ENCODE peak calls at places on chromosomes 7 and 10, in six cellular contexts. X, M, F, Q, N and J are unnamed samples.

GRCh38 chr10:27192284-27192683 is 37.1 kb downstream of the MASTL start:
- DNase-seq in X (no peak), M (no peak), F (peak), Q (no peak), N (peak), J (no peak)

GRCh38 chr10:103820101-103821062 is 35.0 kb downstream of the SH3PXD2A start:
- DNase-seq in X (peak), M (no peak), F (no peak), Q (no peak), N (peak), J (no peak)

GRCh38 chr7:157863176-157863575 is 526.4 kb downstream of the DNAJB6 start:
- DNase-seq in X (no peak), M (no peak), F (no peak), Q (no peak), N (no peak), J (no peak)

GRCh38 chr10:35700490-35700887 is 58.4 kb upstream of the FZD8 start:
- DNase-seq in X (no peak), M (no peak), F (no peak), Q (peak), N (no peak), J (no peak)

GRCh38 chr7:9937944-9938631 is 1035.6 kb upstream of the PHF14 start:
- DNase-seq in X (no peak), M (no peak), F (no peak), Q (no peak), N (peak), J (no peak)

GRCh38 chr10:92965314-92965713 is 95.3 kb upstream of the CYP26C1 start:
- DNase-seq in X (no peak), M (no peak), F (no peak), Q (no peak), N (peak), J (no peak)

GRCh38 chr10:636769-637168 is 52.7 kb downstream of the DIP2C start:
- DNase-seq in X (no peak), M (no peak), F (no peak), Q (no peak), N (no peak), J (peak)

GRCh38 chr10:84296071-84296981 is 32.1 kb upstream of the CCSER2 start:
- DNase-seq in X (no peak), M (no peak), F (peak), Q (peak), N (peak), J (no peak)

GRCh38 chr10:79321951-79322350 is 25.3 kb upstream of the PPIF start:
- DNase-seq in X (no peak), M (no peak), F (no peak), Q (no peak), N (no peak), J (no peak)

GRCh38 chr7:47509571-47509970 is 72.3 kb downstream of the TNS3 start:
- DNase-seq in X (no peak), M (no peak), F (no peak), Q (no peak), N (no peak), J (no peak)

GRCh38 chr7:80428161-80429054 is 83.5 kb downstream of the GNAT3 start:
- DNase-seq in X (peak), M (no peak), F (no peak), Q (peak), N (peak), J (no peak)

GRCh38 chr7:288671-289101 is 1.3 kb upstream of the FOXL3 start:
- DNase-seq in X (no peak), M (no peak), F (no peak), Q (no peak), N (no peak), J (peak)

GRCh38 chr10:97640868-97641811 is 669 bp downstream of the PI4K2A start:
- DNase-seq in X (peak), M (peak), F (peak), Q (peak), N (peak), J (peak)

GRCh38 chr10:73734028-73734720 is 10.0 kb upstream of the SEC24C start:
- DNase-seq in X (no peak), M (no peak), F (no peak), Q (peak), N (no peak), J (no peak)

GRCh38 chr7:155181768-155182167 is 111.6 kb downstream of the HTR5A start:
- DNase-seq in X (no peak), M (no peak), F (no peak), Q (peak), N (no peak), J (no peak)

GRCh38 chr7:20183086-20183485 is 34.1 kb downstream of the MACC1 start:
- DNase-seq in X (no peak), M (no peak), F (no peak), Q (no peak), N (no peak), J (no peak)

GRCh38 chr7:25408861-25409260 is 180.6 kb upstream of the NPVF start:
- DNase-seq in X (no peak), M (no peak), F (no peak), Q (no peak), N (no peak), J (no peak)

GRCh38 chr7:29375641-29376562 is 181.3 kb downstream of the CHN2 start:
- DNase-seq in X (peak), M (no peak), F (no peak), Q (peak), N (no peak), J (no peak)

GRCh38 chr7:26419198-26419597 is 127.5 kb downstream of the SNX10 start:
- DNase-seq in X (no peak), M (no peak), F (no peak), Q (no peak), N (no peak), J (no peak)

GRCh38 chr7:12570529-12571461 is at the start of gene SCIN:
- DNase-seq in X (peak), M (no peak), F (no peak), Q (peak), N (peak), J (peak)

GRCh38 chr7:36227223-36227622 is 74.2 kb downstream of the EEPD1 start:
- DNase-seq in X (peak), M (no peak), F (no peak), Q (no peak), N (peak), J (no peak)

GRCh38 chr10:102783541-102783930 is 39.8 kb downstream of the WBP1L start:
- DNase-seq in X (no peak), M (no peak), F (no peak), Q (no peak), N (peak), J (no peak)
- TF ChIP-seq CTCF in X (no peak), M (no peak), F (no peak), Q (no peak), N (no peak), J (no peak)

GRCh38 chr7:42986781-42987248 is 54.6 kb downstream of the MRPL32 start:
- DNase-seq in X (no peak), M (no peak), F (no peak), Q (no peak), N (no peak), J (no peak)
- TF ChIP-seq CTCF in X (no peak), M (no peak), F (no peak), Q (no peak), N (no peak), J (no peak)

GRCh38 chr10:110597476-110597875 is 30.0 kb downstream of the SMC3 start:
- DNase-seq in X (no peak), M (no peak), F (no peak), Q (no peak), N (no peak), J (no peak)

GRCh38 chr10:110600487-110601101 is 33.1 kb downstream of the SMC3 start:
- DNase-seq in X (no peak), M (peak), F (peak), Q (peak), N (peak), J (no peak)
- TF ChIP-seq CTCF in X (peak), M (peak), F (peak), Q (peak), N (peak), J (peak)

GRCh38 chr10:101007915-101008822 is 8.6 kb downstream of the LZTS2 start:
- DNase-seq in X (no peak), M (no peak), F (no peak), Q (no peak), N (no peak), J (no peak)

GRCh38 chr10:101007099-101007711 is 7.6 kb downstream of the LZTS2 start:
- DNase-seq in X (no peak), M (no peak), F (no peak), Q (no peak), N (no peak), J (no peak)

GRCh38 chr10:101006593-101007098 is 7.0 kb downstream of the LZTS2 start:
- DNase-seq in X (no peak), M (no peak), F (no peak), Q (no peak), N (no peak), J (no peak)

GRCh38 chr10:101005361-101005760 is 5.8 kb downstream of the LZTS2 start:
- DNase-seq in X (no peak), M (no peak), F (no peak), Q (no peak), N (no peak), J (no peak)

GRCh38 chr10:101005869-101006567 is 6.4 kb downstream of the LZTS2 start:
- DNase-seq in X (no peak), M (no peak), F (no peak), Q (no peak), N (no peak), J (no peak)
- TF ChIP-seq CTCF in X (no peak), M (no peak), F (no peak), Q (no peak), N (no peak), J (no peak)

DNA sequence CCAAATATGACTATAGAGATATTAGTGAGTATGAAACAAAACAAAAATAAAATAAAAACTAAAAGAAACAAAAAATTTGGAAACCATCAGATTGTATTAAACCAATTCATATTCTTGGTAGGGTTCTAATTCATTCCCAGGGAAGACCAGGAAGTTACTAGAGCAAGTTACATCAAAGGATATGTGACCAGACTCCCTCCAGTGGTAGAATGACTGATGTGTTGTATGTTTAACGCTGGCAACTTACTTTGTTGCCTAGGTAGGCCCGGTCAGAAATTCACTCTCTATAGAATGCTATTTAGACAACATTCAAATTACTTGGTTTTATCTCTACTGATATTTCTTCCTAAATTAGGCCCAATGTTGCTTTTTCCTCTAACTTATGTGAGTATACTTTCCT is 5.2 kb downstream of the PHYHIPL start:
- DNase-seq in X (peak), M (peak), F (no peak), Q (peak), N (peak), J (no peak)
- TF ChIP-seq CTCF in X (peak), M (peak), F (peak), Q (peak), N (peak), J (no peak)